ENCODE peak calls at places on chromosomes 2 and 18, in five cellular contexts. Q is CD8-positive, alpha-beta T cell; I is gastrocnemius medialis; E is right cardiac atrium; G is heart left ventricle. K is an unnamed sample.

GRCh38 chr18:2420367-2420766 is 150.9 kb downstream of the METTL4 start:
- ATAC-seq in G (no peak), I (no peak), Q (no peak), E (no peak), K (no peak)

GRCh38 chr18:13849791-13850190 is 25.8 kb downstream of the MC5R start:
- ATAC-seq in E (no peak), Q (no peak), I (no peak), G (no peak), K (no peak)

GRCh38 chr2:123513351-123513750 is 511.7 kb upstream of the CNTNAP5 start:
- ATAC-seq in G (no peak), I (no peak), Q (no peak), E (no peak), K (no peak)

GRCh38 chr2:136129601-136130000 is 11.7 kb upstream of the CXCR4 start:
- ATAC-seq in I (no peak), E (no peak), Q (peak), G (no peak), K (no peak)

GRCh38 chr2:238765590-238765989 is 82.3 kb upstream of the TWIST2 start:
- ATAC-seq in I (no peak), G (no peak), E (no peak), Q (no peak), K (no peak)

GRCh38 chr2:118584877-118585276 is 262.6 kb downstream of the EN1 start:
- ATAC-seq in I (no peak), G (no peak), E (no peak), Q (no peak), K (no peak)

GRCh38 chr2:234968633-234969328 is 17.0 kb downstream of the SH3BP4 start:
- ATAC-seq in G (no peak), I (no peak), E (no peak), Q (no peak), K (no peak)

GRCh38 chr2:198928026-198928425 is 529.7 kb downstream of the SATB2 start:
- ATAC-seq in Q (no peak), E (no peak), I (no peak), G (no peak), K (no peak)

GRCh38 chr2:3341336-3341735 is 36.3 kb downstream of the EIPR1 start:
- ATAC-seq in E (no peak), Q (no peak), G (no peak), I (no peak), K (no peak)

GRCh38 chr18:3089579-3089978 is 76.6 kb upstream of the LPIN2 start:
- ATAC-seq in I (no peak), G (no peak), Q (no peak), E (no peak), K (no peak)

GRCh38 chr2:187499941-187500532 is 52.0 kb upstream of the CALCRL start:
- ATAC-seq in E (peak), Q (no peak), I (peak), G (peak), K (peak)

GRCh38 chr2:118974103-118974911 is 32.3 kb downstream of the MARCO start:
- ATAC-seq in I (peak), Q (no peak), G (peak), E (no peak), K (peak)

GRCh38 chr2:158559252-158559651 is 102.5 kb downstream of the PKP4 start:
- ATAC-seq in Q (no peak), E (no peak), G (no peak), I (no peak), K (no peak)

GRCh38 chr2:241974851-241975592 is 105.5 kb downstream of the RTP5 start:
- ATAC-seq in E (no peak), I (no peak), Q (no peak), G (no peak), K (no peak)

GRCh38 chr2:90221300-90221651 is 1529.8 kb downstream of the RPIA start:
- ATAC-seq in I (no peak), E (no peak), Q (no peak), G (no peak), K (no peak)

GRCh38 chr2:218292700-218293014 is 354 bp upstream of the TMBIM1 start:
- ATAC-seq in Q (no peak), E (no peak), I (no peak), G (no peak), K (no peak)

GRCh38 chr2:136183095-136183494 is 65.1 kb upstream of the CXCR4 start:
- ATAC-seq in G (no peak), I (no peak), Q (no peak), E (no peak), K (no peak)

GRCh38 chr2:200662727-200663126 is 76.9 kb downstream of the AOX1 start:
- ATAC-seq in Q (no peak), G (no peak), I (peak), E (peak), K (no peak)

GRCh38 chr18:63025251-63025710 is 294.3 kb downstream of the BCL2 start:
- ATAC-seq in G (peak), I (peak), E (peak), Q (no peak), K (no peak)

GRCh38 chr18:11840493-11840892 is 10.7 kb upstream of the CHMP1B start:
- ATAC-seq in G (no peak), I (no peak), Q (no peak), E (no peak), K (no peak)

GRCh38 chr2:109427661-109428091 is 186.1 kb downstream of the SEPTIN10 start:
- ATAC-seq in E (no peak), I (no peak), G (no peak), Q (no peak), K (no peak)

GRCh38 chr2:122029456-122029855 is 274.0 kb downstream of the TSN start:
- ATAC-seq in G (no peak), I (no peak), Q (no peak), E (no peak), K (no peak)

GRCh38 chr18:45935591-45936335 is 31.4 kb downstream of the EPG5 start:
- ATAC-seq in G (no peak), I (no peak), E (no peak), Q (no peak), K (no peak)

GRCh38 chr2:171403181-171403580 is 30.6 kb downstream of the METTL8 start:
- ATAC-seq in G (no peak), E (no peak), Q (no peak), I (no peak), K (no peak)

GRCh38 chr2:70513751-70514150 is 39.9 kb downstream of the TGFA start:
- ATAC-seq in Q (no peak), I (no peak), E (no peak), G (no peak), K (no peak)

GRCh38 chr2:46564811-46565241 is 85.5 kb downstream of the TMEM247 start:
- ATAC-seq in E (peak), I (no peak), Q (no peak), G (peak), K (no peak)

GRCh38 chr2:114919985-114920384 is 477.5 kb downstream of the DPP10 start:
- ATAC-seq in Q (no peak), I (no peak), G (no peak), E (no peak), K (no peak)

GRCh38 chr2:102657770-102658169 is 38.4 kb downstream of the SLC9A2 start:
- ATAC-seq in E (no peak), Q (no peak), I (no peak), G (no peak), K (no peak)

GRCh38 chr2:224078656-224079055 is 39.6 kb upstream of the SERPINE2 start:
- ATAC-seq in E (no peak), G (no peak), Q (no peak), I (no peak), K (no peak)

K was measured in gastroesophageal sphincter.